ENCODE peak calls at places on chromosomes 11 and 22, in nine cellular contexts. Z is heart left ventricle, L is breast epithelium, D is AG04450, I is cardiac muscle cell, X is MM.1S, G is astrocyte, C is heart right ventricle, J is astrocyte of the spinal cord. Y is an unnamed sample.

GRCh38 chr22:41290262-41291221 is 4.6 kb upstream of the RANGAP1 start:
- DNase-seq in Z (peak), L (no peak), D (peak), I (peak), X (no peak), G (peak), C (no peak), J (peak), Y (no peak)

GRCh38 chr22:46084943-46085830 is 65.1 kb upstream of the PPARA start:
- DNase-seq in Z (peak), L (peak), D (no peak), I (peak), X (no peak), G (peak), C (peak), J (peak), Y (no peak)

GRCh38 chr11:60948251-60948650 is 3.7 kb downstream of the SLC15A3 start:
- DNase-seq in Z (no peak), L (no peak), D (no peak), I (no peak), X (no peak), G (no peak), C (no peak), J (no peak), Y (no peak)

GRCh38 chr11:12544986-12545775 is 129.0 kb upstream of the TEAD1 start:
- DNase-seq in Z (no peak), L (no peak), D (no peak), I (peak), X (no peak), G (peak), C (no peak), J (peak), Y (peak)

GRCh38 chr22:50186789-50187523 is 1.2 kb downstream of the TRABD start:
- DNase-seq in Z (peak), L (no peak), D (no peak), I (no peak), X (peak), G (no peak), C (no peak), J (peak), Y (no peak)

GRCh38 chr11:31643831-31644230 is 134.3 kb downstream of the ELP4 start:
- DNase-seq in Z (no peak), L (no peak), D (no peak), I (peak), X (no peak), G (peak), C (no peak), J (peak), Y (no peak)

GRCh38 chr22:33519140-33519973 is 400.9 kb downstream of the LARGE1 start:
- DNase-seq in Z (no peak), L (no peak), D (no peak), I (peak), X (peak), G (peak), C (peak), J (peak), Y (no peak)

GRCh38 chr11:123584186-123584585 is 70.2 kb downstream of the SCN3B start:
- DNase-seq in Z (no peak), L (no peak), D (no peak), I (no peak), X (no peak), G (no peak), C (no peak), J (no peak), Y (no peak)

GRCh38 chr22:37187552-37187890 is 526 bp downstream of the C1QTNF6 start:
- DNase-seq in Z (no peak), L (no peak), D (no peak), I (peak), X (no peak), G (no peak), C (no peak), J (no peak), Y (no peak)

GRCh38 chr11:125517116-125517804 is 21.2 kb upstream of the FEZ1 start:
- DNase-seq in Z (no peak), L (no peak), D (peak), I (peak), X (peak), G (peak), C (peak), J (peak), Y (no peak)

GRCh38 chr11:133713844-133714243 is 131.5 kb downstream of the SPATA19 start:
- DNase-seq in Z (no peak), L (no peak), D (no peak), I (no peak), X (no peak), G (no peak), C (no peak), J (no peak), Y (no peak)

GRCh38 chr22:38766076-38766777 is 10.4 kb upstream of the SUN2 start:
- DNase-seq in Z (peak), L (peak), D (no peak), I (peak), X (peak), G (no peak), C (no peak), J (peak), Y (no peak)

GRCh38 chr11:82996966-82997606 is 74.6 kb downstream of the RAB30 start:
- DNase-seq in Z (no peak), L (no peak), D (no peak), I (no peak), X (peak), G (peak), C (no peak), J (peak), Y (no peak)

GRCh38 chr22:38033522-38034277 is 23.5 kb upstream of the PICK1 start:
- DNase-seq in Z (no peak), L (no peak), D (no peak), I (no peak), X (no peak), G (no peak), C (no peak), J (no peak), Y (no peak)

GRCh38 chr11:61535998-61536675 is 27.6 kb downstream of the LRRC10B start:
- DNase-seq in Z (no peak), L (no peak), D (no peak), I (no peak), X (no peak), G (no peak), C (no peak), J (no peak), Y (no peak)

GRCh38 chr11:15942936-15943335 is 413.4 kb downstream of the SOX6 start:
- DNase-seq in Z (no peak), L (no peak), D (no peak), I (no peak), X (no peak), G (no peak), C (no peak), J (no peak), Y (peak)

GRCh38 chr11:76124905-76125566 is 81.3 kb downstream of the WNT11 start:
- DNase-seq in Z (no peak), L (no peak), D (no peak), I (no peak), X (peak), G (no peak), C (no peak), J (no peak), Y (no peak)

GRCh38 chr11:47916361-47916841 is 64.0 kb upstream of the PTPRJ start:
- DNase-seq in Z (peak), L (no peak), D (no peak), I (peak), X (no peak), G (peak), C (peak), J (no peak), Y (no peak)

GRCh38 chr11:120752668-120753067 is 241.1 kb downstream of the GRIK4 start:
- DNase-seq in Z (no peak), L (no peak), D (no peak), I (no peak), X (no peak), G (no peak), C (no peak), J (no peak), Y (no peak)

GRCh38 chr11:47607380-47607779 is 13.2 kb upstream of the C1QTNF4 start:
- DNase-seq in Z (no peak), L (no peak), D (peak), I (peak), X (no peak), G (peak), C (peak), J (peak), Y (no peak)

GRCh38 chr11:110373061-110373702 is 56.6 kb upstream of the FDX1 start:
- DNase-seq in Z (no peak), L (no peak), D (no peak), I (peak), X (peak), G (peak), C (no peak), J (peak), Y (no peak)

GRCh38 chr11:92527467-92527866 is 302.8 kb downstream of the FAT3 start:
- DNase-seq in Z (no peak), L (no peak), D (no peak), I (peak), X (no peak), G (peak), C (no peak), J (no peak), Y (no peak)
- TF ChIP-seq CTCF in Z (no peak), L (no peak), D (no peak), I (peak), X (no peak), G (peak), C (no peak), J (no peak), Y (peak)

GRCh38 chr11:838441-839279 is 3.7 kb downstream of the POLR2L start:
- DNase-seq in Z (no peak), L (no peak), D (no peak), I (peak), X (no peak), G (no peak), C (no peak), J (no peak), Y (no peak)
- TF ChIP-seq CTCF in Z (no peak), L (no peak), D (peak), I (peak), X (no peak), G (no peak), C (no peak), J (peak), Y (no peak)

DNA sequence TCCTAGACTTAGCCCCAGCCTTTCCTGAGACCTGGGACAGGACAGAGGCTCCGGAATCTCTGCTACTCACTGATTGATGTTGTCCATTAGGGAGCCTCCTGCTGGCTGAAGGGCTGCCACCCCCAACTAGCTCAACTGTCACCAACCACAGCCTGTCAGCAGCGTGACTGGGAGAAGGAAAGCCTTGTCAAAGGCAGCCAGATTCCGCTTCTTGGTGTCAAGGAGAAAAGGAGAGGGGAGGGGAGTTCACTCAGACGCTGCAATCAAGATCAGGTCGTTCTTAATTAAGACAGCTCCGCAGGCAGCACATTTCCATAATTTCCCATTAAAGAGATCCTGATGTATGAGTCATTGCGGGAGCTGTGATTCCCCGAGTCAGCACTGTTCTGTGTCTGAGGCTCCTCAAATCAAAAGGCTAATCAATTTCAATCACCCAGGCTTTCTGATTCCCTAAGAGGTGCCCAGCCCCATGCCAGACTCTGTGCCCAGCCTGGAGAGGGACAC is 152.8 kb upstream of the ZBED5 start:
- DNase-seq in Z (no peak), L (no peak), D (no peak), I (no peak), X (no peak), G (peak), C (peak), J (peak), Y (no peak)
- TF ChIP-seq CTCF in Z (peak), L (no peak), D (peak), I (peak), X (no peak), G (no peak), C (peak), J (peak), Y (peak)

DNA sequence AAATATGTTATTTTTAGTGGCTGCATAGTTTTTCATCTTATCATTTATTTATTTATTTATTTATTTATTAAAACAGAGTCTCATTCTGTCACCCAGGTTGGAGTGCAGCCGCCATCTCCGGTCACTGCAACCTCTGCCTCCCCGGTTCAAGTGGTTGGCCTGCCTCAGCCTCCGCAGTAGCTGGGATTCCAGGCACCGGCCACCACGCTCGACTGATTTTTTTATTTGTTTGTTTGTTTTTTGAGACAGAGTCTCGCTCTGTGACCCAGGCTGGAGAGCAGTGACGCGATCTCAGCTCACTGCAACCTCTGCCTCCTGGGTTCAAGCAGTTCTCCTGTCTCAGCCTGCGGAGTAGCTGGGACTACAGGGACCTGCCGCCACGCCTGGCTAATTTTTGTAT is 262.9 kb upstream of the DDI1 start:
- DNase-seq in Z (no peak), L (no peak), D (no peak), I (no peak), X (no peak), G (no peak), C (no peak), J (no peak), Y (no peak)
- TF ChIP-seq CTCF in Z (no peak), L (no peak), D (no peak), I (no peak), X (no peak), G (no peak), C (no peak), J (no peak), Y (no peak)

GRCh38 chr11:67071420-67072284 is 15.0 kb downstream of the RHOD start:
- DNase-seq in Z (peak), L (no peak), D (no peak), I (peak), X (peak), G (peak), C (peak), J (peak), Y (no peak)
- TF ChIP-seq CTCF in Z (peak), L (peak), D (peak), I (peak), X (peak), G (peak), C (peak), J (peak), Y (peak)

DNA sequence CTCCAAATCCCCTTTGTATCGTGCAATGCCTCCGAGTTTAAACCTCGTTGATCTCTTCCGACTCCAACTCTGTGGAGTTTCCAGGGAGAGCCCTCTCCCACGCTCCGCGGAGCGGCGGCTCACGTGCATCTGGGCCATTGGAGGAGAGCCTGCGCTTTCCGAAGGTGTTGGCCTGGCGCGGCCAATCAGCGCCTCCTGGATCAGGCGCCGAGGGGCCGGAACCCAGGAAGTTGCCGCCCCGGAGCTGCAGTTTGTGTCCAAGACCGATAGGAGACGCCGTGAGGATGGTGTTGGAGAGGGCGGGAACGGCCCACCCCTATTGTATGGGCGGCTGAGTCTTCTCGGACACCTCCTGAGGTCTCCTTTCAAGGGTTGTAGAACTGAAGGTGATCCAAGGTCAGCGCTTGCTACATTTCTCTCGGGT is 1.6 kb downstream of the ADAMTS15 start:
- DNase-seq in Z (peak), L (peak), D (no peak), I (peak), X (no peak), G (peak), C (peak), J (peak), Y (peak)
- TF ChIP-seq CTCF in Z (peak), L (peak), D (peak), I (peak), X (no peak), G (peak), C (peak), J (peak), Y (peak)